ENCODE peak calls at places on chromosomes 4 and X, in five cellular contexts. X is COR-L47; Y is stimulated activated CD4-positive, alpha-beta T cell treated with anti-CD3 and anti-CD28 coated beads, Interleukin-2, amount 100 ng/mL, for 24 hours; U is left ventricle myocardium inferior; A is iPS-NIHi11. C is an unnamed sample.

GRCh38 chrX:46758163-46758955 is 559 bp downstream of the SLC9A7 start:
- DNase-seq in Y (peak; percentile 40), A (peak; percentile 8), U (no peak), X (no peak), C (no peak)

GRCh38 chrX:40411350-40412111 is 169.2 kb upstream of the ATP6AP2 start:
- DNase-seq in U (no peak), X (no peak), Y (no peak), A (no peak), C (no peak)

GRCh38 chrX:95629737-95630136 is 1054.9 kb upstream of the DIAPH2 start:
- DNase-seq in A (no peak), U (no peak), Y (no peak), X (no peak), C (no peak)

GRCh38 chr4:140018931-140019618 is 134.9 kb downstream of the MAML3 start:
- DNase-seq in U (no peak), A (no peak), X (no peak), Y (no peak), C (peak; percentile 58)

GRCh38 chr4:107518076-107518475 is 202.0 kb downstream of the PAPSS1 start:
- DNase-seq in Y (no peak), U (no peak), X (no peak), A (no peak), C (no peak)

GRCh38 chr4:7512428-7512827 is 77.7 kb upstream of the PSAPL1 start:
- DNase-seq in U (no peak), X (no peak), Y (no peak), A (peak; percentile 40), C (no peak)

GRCh38 chrX:110965409-110965808 is 130.6 kb upstream of the PAK3 start:
- DNase-seq in U (no peak), A (no peak), Y (no peak), X (no peak), C (no peak)

GRCh38 chr4:107034982-107035710 is 967 bp downstream of the DKK2 start:
- DNase-seq in U (no peak), A (peak; percentile 41), Y (no peak), X (no peak), C (no peak)

GRCh38 chr4:102684605-102685052 is 76.1 kb downstream of the MANBA start:
- DNase-seq in Y (no peak), X (no peak), U (no peak), A (no peak), C (no peak)